ENCODE peak calls at places on chromosomes 11 and 22, in five cellular contexts. One of them, this sample, is unnamed.

GRCh38 chr11:130849215-130849568 is 67.1 kb downstream of the SNX19 start:
- DNase-seq in prostate gland: no peak
- DNase-seq in hepatocyte: peak; percentile 16
- DNase-seq in Caco-2: no peak
- DNase-seq in fibroblast of villous mesenchyme: no peak
- DNase-seq in this sample: no peak

GRCh38 chr11:64339319-64339718 is 685 bp upstream of the CCDC88B start:
- DNase-seq in prostate gland: no peak
- DNase-seq in hepatocyte: no peak
- DNase-seq in Caco-2: no peak
- DNase-seq in fibroblast of villous mesenchyme: no peak
- DNase-seq in this sample: no peak

GRCh38 chr11:2217211-2218081 is 45.8 kb upstream of the TH start:
- DNase-seq in prostate gland: no peak
- DNase-seq in hepatocyte: no peak
- DNase-seq in Caco-2: peak; percentile 42
- DNase-seq in fibroblast of villous mesenchyme: no peak
- DNase-seq in this sample: no peak

GRCh38 chr22:35178446-35178845 is 78.8 kb upstream of the HMGXB4 start:
- DNase-seq in prostate gland: no peak
- DNase-seq in hepatocyte: no peak
- DNase-seq in Caco-2: no peak
- DNase-seq in fibroblast of villous mesenchyme: no peak
- DNase-seq in this sample: no peak

GRCh38 chr11:79480864-79481263 is 40.0 kb upstream of the TENM4 start:
- DNase-seq in prostate gland: no peak
- DNase-seq in hepatocyte: no peak
- DNase-seq in Caco-2: no peak
- DNase-seq in fibroblast of villous mesenchyme: no peak
- DNase-seq in this sample: no peak

GRCh38 chr22:45163074-45163416 is 680 bp upstream of the NUP50 start:
- DNase-seq in prostate gland: no peak
- DNase-seq in hepatocyte: peak; percentile 62
- DNase-seq in Caco-2: no peak
- DNase-seq in fibroblast of villous mesenchyme: peak; percentile 56
- DNase-seq in this sample: peak; percentile 64

GRCh38 chr11:2663506-2663905 is 36.3 kb downstream of the KCNQ1OT1 start:
- DNase-seq in prostate gland: no peak
- DNase-seq in hepatocyte: no peak
- DNase-seq in Caco-2: no peak
- DNase-seq in fibroblast of villous mesenchyme: no peak
- DNase-seq in this sample: no peak

GRCh38 chr22:36182871-36183270 is 18.7 kb downstream of the APOL4 start:
- DNase-seq in prostate gland: no peak
- DNase-seq in hepatocyte: no peak
- DNase-seq in Caco-2: no peak
- DNase-seq in fibroblast of villous mesenchyme: no peak
- DNase-seq in this sample: no peak

GRCh38 chr22:50274311-50274710 is 4.1 kb upstream of the MAPK11 start:
- DNase-seq in prostate gland: peak; percentile 57
- DNase-seq in hepatocyte: peak; percentile 79
- DNase-seq in Caco-2: no peak
- DNase-seq in fibroblast of villous mesenchyme: peak; percentile 62
- DNase-seq in this sample: peak; percentile 61

GRCh38 chr11:66842896-66843775 is at the start of gene RCE1:
- DNase-seq in prostate gland: peak; percentile 85
- DNase-seq in hepatocyte: peak; percentile 96
- DNase-seq in Caco-2: peak; percentile 94
- DNase-seq in fibroblast of villous mesenchyme: peak; percentile 92
- DNase-seq in this sample: peak; percentile 89

GRCh38 chr11:113213549-113213948 is 100.8 kb upstream of the TTC12 start:
- DNase-seq in prostate gland: no peak
- DNase-seq in hepatocyte: no peak
- DNase-seq in Caco-2: no peak
- DNase-seq in fibroblast of villous mesenchyme: no peak
- DNase-seq in this sample: no peak

GRCh38 chr11:67158241-67158640 is 39.2 kb downstream of the KDM2A start:
- DNase-seq in prostate gland: no peak
- DNase-seq in hepatocyte: no peak
- DNase-seq in Caco-2: no peak
- DNase-seq in fibroblast of villous mesenchyme: peak; percentile 36
- DNase-seq in this sample: no peak

GRCh38 chr22:49601614-49602321 is 225.9 kb downstream of the BRD1 start:
- DNase-seq in prostate gland: no peak
- DNase-seq in hepatocyte: no peak
- DNase-seq in Caco-2: no peak
- DNase-seq in fibroblast of villous mesenchyme: no peak
- DNase-seq in this sample: no peak

DNA sequence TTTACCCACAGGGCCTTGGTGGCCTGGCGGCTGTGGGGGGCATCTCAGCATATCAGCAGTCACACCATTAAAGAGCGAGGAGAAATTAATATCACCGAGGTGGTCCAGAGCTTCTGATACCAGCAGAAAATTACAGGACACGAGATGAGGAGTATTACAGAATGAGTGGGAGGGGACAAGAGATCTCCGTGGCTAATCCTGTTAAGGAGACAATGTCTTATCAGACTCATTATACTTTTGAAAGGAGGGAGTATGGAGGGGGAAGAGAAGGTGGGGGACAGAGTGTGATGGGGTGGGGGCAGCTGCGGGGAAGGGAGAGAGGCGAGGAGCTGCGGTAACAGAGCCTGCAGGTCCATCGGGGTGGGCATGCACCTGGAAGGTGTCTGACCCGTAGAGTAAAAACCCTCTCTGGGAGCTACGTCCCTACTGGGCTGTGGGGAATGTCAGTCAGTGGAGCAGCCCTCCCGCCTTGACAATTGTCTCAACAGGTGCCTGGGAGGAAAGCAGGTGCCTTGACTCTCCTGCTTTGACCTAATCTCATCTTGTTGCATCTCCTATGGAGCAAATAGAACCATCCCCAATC is 224.2 kb downstream of the CEP164 start:
- DNase-seq in prostate gland: no peak
- DNase-seq in hepatocyte: no peak
- DNase-seq in Caco-2: no peak
- DNase-seq in fibroblast of villous mesenchyme: no peak
- DNase-seq in this sample: no peak
- H3K4me3 ChIP-seq in prostate gland: no peak overlapping the region
- H3K4me3 ChIP-seq in hepatocyte: no peak overlapping the region
- H3K4me3 ChIP-seq in Caco-2: no peak overlapping the region
- H3K4me3 ChIP-seq in fibroblast of villous mesenchyme: no peak overlapping the region
- H3K4me3 ChIP-seq in this sample: no peak overlapping the region

DNA sequence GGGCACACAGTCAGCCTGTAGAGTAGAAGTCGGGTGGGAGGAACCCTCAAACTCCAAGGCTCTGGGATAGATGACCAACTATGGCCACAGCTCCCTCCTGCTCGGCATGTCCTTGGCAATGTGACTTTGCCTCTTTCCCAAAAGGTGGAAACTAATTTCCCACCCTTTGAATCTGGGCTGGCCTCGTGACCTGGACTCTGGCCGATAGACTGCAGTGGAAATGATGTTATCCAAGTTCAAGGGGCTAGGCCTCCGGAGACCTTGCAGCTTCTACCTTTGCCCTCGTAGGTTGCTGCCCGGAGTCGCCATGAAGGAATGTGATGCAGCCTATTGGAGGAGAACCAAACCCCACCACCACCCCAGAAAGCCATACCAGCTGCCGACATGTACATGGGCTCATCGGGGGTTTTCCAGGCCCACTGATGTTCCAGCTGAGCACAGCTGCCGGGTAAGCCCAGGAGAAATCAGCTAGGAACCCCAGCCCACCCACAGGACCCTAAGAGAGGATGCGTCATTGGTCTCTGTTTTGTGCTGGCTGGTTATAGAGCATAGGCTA is 30.4 kb downstream of the KCNJ4 start:
- DNase-seq in prostate gland: no peak
- DNase-seq in hepatocyte: no peak
- DNase-seq in Caco-2: no peak
- DNase-seq in fibroblast of villous mesenchyme: no peak
- DNase-seq in this sample: no peak
- H3K4me3 ChIP-seq in prostate gland: no peak overlapping the region
- H3K4me3 ChIP-seq in hepatocyte: no peak overlapping the region
- H3K4me3 ChIP-seq in Caco-2: no peak overlapping the region
- H3K4me3 ChIP-seq in fibroblast of villous mesenchyme: no peak overlapping the region
- H3K4me3 ChIP-seq in this sample: no peak overlapping the region

GRCh38 chr11:68750197-68750987 is 928 bp downstream of the TESMIN start:
- DNase-seq in prostate gland: no peak
- DNase-seq in hepatocyte: peak; percentile 46
- DNase-seq in Caco-2: no peak
- DNase-seq in fibroblast of villous mesenchyme: no peak
- DNase-seq in this sample: no peak
- H3K4me3 ChIP-seq in prostate gland: peak overlapping the region; percentile 67
- H3K4me3 ChIP-seq in hepatocyte: peak overlapping the region; percentile 54
- H3K4me3 ChIP-seq in Caco-2: peak overlapping the region; percentile 67
- H3K4me3 ChIP-seq in fibroblast of villous mesenchyme: no peak overlapping the region
- H3K4me3 ChIP-seq in this sample: no peak overlapping the region

GRCh38 chr22:43512279-43512678 is 100.5 kb downstream of the MPPED1 start:
- DNase-seq in prostate gland: no peak
- DNase-seq in hepatocyte: no peak
- DNase-seq in Caco-2: no peak
- DNase-seq in fibroblast of villous mesenchyme: no peak
- DNase-seq in this sample: no peak
- H3K4me3 ChIP-seq in prostate gland: no peak overlapping the region
- H3K4me3 ChIP-seq in hepatocyte: no peak overlapping the region
- H3K4me3 ChIP-seq in Caco-2: no peak overlapping the region
- H3K4me3 ChIP-seq in fibroblast of villous mesenchyme: no peak overlapping the region
- H3K4me3 ChIP-seq in this sample: no peak overlapping the region

GRCh38 chr11:133950874-133951483 is 5.8 kb downstream of the IGSF9B start:
- DNase-seq in prostate gland: no peak
- DNase-seq in hepatocyte: no peak
- DNase-seq in Caco-2: no peak
- DNase-seq in fibroblast of villous mesenchyme: no peak
- DNase-seq in this sample: no peak
- H3K4me3 ChIP-seq in prostate gland: no peak overlapping the region
- H3K4me3 ChIP-seq in hepatocyte: no peak overlapping the region
- H3K4me3 ChIP-seq in Caco-2: no peak overlapping the region
- H3K4me3 ChIP-seq in fibroblast of villous mesenchyme: no peak overlapping the region
- H3K4me3 ChIP-seq in this sample: no peak overlapping the region

GRCh38 chr22:30275625-30276024 is 9.0 kb upstream of the OSM start:
- DNase-seq in prostate gland: no peak
- DNase-seq in hepatocyte: no peak
- DNase-seq in Caco-2: no peak
- DNase-seq in fibroblast of villous mesenchyme: no peak
- DNase-seq in this sample: no peak
- H3K4me3 ChIP-seq in prostate gland: no peak overlapping the region
- H3K4me3 ChIP-seq in hepatocyte: no peak overlapping the region
- H3K4me3 ChIP-seq in Caco-2: no peak overlapping the region
- H3K4me3 ChIP-seq in fibroblast of villous mesenchyme: no peak overlapping the region
- H3K4me3 ChIP-seq in this sample: no peak overlapping the region

GRCh38 chr11:72719551-72719950 is 32.7 kb downstream of the ARAP1 start:
- DNase-seq in prostate gland: no peak
- DNase-seq in hepatocyte: no peak
- DNase-seq in Caco-2: no peak
- DNase-seq in fibroblast of villous mesenchyme: no peak
- DNase-seq in this sample: no peak
- H3K4me3 ChIP-seq in prostate gland: no peak overlapping the region
- H3K4me3 ChIP-seq in hepatocyte: no peak overlapping the region
- H3K4me3 ChIP-seq in Caco-2: no peak overlapping the region
- H3K4me3 ChIP-seq in fibroblast of villous mesenchyme: peak overlapping the region; percentile 61
- H3K4me3 ChIP-seq in this sample: no peak overlapping the region

DNA sequence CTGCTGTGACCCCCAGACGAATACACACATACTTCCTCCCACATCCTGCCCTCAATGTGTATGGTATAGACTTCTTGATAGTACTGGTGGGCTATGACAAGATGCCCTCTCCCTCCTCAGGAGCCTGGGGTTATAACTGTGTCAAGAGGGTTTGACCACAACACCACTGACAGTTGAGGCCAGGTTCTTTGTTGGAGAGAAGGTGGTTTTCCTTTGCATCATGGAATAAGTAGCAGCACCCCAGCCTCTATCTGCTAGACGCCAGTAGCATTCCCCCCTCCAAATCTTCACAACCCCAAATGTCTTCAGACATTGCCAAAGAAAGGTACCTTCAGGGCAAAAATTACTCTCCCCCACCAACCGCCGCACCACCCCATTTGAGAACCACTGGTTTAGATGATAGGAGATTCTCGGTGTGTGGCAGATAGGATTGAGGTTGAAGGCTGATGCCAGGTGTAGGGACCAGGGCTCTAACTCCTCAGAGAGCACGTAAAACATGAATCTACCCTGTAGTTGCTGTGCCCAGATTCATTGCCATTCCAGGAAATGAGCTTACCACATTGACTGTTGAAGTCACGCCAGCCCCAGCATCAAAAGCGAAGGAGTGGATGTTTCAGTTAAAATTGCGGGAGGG is 5.5 kb upstream of the MYO18B start:
- DNase-seq in prostate gland: no peak
- DNase-seq in hepatocyte: no peak
- DNase-seq in Caco-2: no peak
- DNase-seq in fibroblast of villous mesenchyme: no peak
- DNase-seq in this sample: no peak
- H3K4me3 ChIP-seq in prostate gland: no peak overlapping the region
- H3K4me3 ChIP-seq in hepatocyte: no peak overlapping the region
- H3K4me3 ChIP-seq in Caco-2: no peak overlapping the region
- H3K4me3 ChIP-seq in fibroblast of villous mesenchyme: no peak overlapping the region
- H3K4me3 ChIP-seq in this sample: no peak overlapping the region

GRCh38 chr22:27791494-27792241 is 9.9 kb downstream of the MN1 start:
- DNase-seq in prostate gland: no peak
- DNase-seq in hepatocyte: no peak
- DNase-seq in Caco-2: no peak
- DNase-seq in fibroblast of villous mesenchyme: no peak
- DNase-seq in this sample: no peak

GRCh38 chr22:27785818-27786217 is 15.7 kb downstream of the MN1 start:
- DNase-seq in prostate gland: no peak
- DNase-seq in hepatocyte: no peak
- DNase-seq in Caco-2: no peak
- DNase-seq in fibroblast of villous mesenchyme: no peak
- DNase-seq in this sample: no peak

GRCh38 chr22:27790396-27791216 is 10.9 kb downstream of the MN1 start:
- DNase-seq in prostate gland: no peak
- DNase-seq in hepatocyte: no peak
- DNase-seq in Caco-2: no peak
- DNase-seq in fibroblast of villous mesenchyme: peak; percentile 22
- DNase-seq in this sample: no peak

GRCh38 chr22:27786253-27786898 is 15.2 kb downstream of the MN1 start:
- DNase-seq in prostate gland: no peak
- DNase-seq in hepatocyte: no peak
- DNase-seq in Caco-2: no peak
- DNase-seq in fibroblast of villous mesenchyme: no peak
- DNase-seq in this sample: no peak

GRCh38 chr22:27788889-27789288 is 12.7 kb downstream of the MN1 start:
- DNase-seq in prostate gland: no peak
- DNase-seq in hepatocyte: no peak
- DNase-seq in Caco-2: no peak
- DNase-seq in fibroblast of villous mesenchyme: no peak
- DNase-seq in this sample: no peak
- H3K4me3 ChIP-seq in prostate gland: no peak overlapping the region
- H3K4me3 ChIP-seq in hepatocyte: no peak overlapping the region
- H3K4me3 ChIP-seq in Caco-2: no peak overlapping the region
- H3K4me3 ChIP-seq in fibroblast of villous mesenchyme: no peak overlapping the region
- H3K4me3 ChIP-seq in this sample: no peak overlapping the region